ENCODE peak calls at places on chromosomes 12 and 14, in six cellular contexts. Z, H, S, K, O and A are unnamed samples.

GRCh38 chr12:6866920-6867406 is 368 bp upstream of the TPI1 start:
- DNase-seq in S (no peak), Z (no peak), K (no peak), O (no peak), H (no peak), A (no peak)

GRCh38 chr14:61609885-61610284 is 85.4 kb upstream of the HIF1A start:
- DNase-seq in S (no peak), K (no peak), H (no peak), O (no peak), Z (no peak), A (no peak)

GRCh38 chr12:57112492-57113294 is 1.5 kb upstream of the STAT6 start:
- DNase-seq in S (no peak), K (no peak), H (no peak), Z (no peak), O (peak), A (no peak)

GRCh38 chr12:59182660-59183455 is 262.6 kb upstream of the LRIG3 start:
- DNase-seq in S (no peak), O (no peak), H (no peak), Z (no peak), K (no peak), A (no peak)

GRCh38 chr12:46383654-46384450 is 11.3 kb upstream of the SLC38A2 start:
- DNase-seq in Z (peak), O (peak), K (peak), H (peak), S (peak), A (peak)

GRCh38 chr12:120879102-120879501 is 25.1 kb downstream of the SPPL3 start:
- DNase-seq in S (peak), Z (no peak), O (no peak), H (no peak), K (no peak), A (no peak)

GRCh38 chr14:104119700-104120251 is 18.6 kb upstream of the KIF26A start:
- DNase-seq in K (no peak), H (no peak), Z (no peak), S (no peak), O (peak), A (no peak)

GRCh38 chr12:50979369-50980052 is 27.2 kb downstream of the HIGD1C start:
- DNase-seq in Z (no peak), S (no peak), H (no peak), O (peak), K (no peak), A (peak)

GRCh38 chr12:25249951-25250738 is 584 bp downstream of the KRAS start:
- DNase-seq in H (peak), K (peak), Z (peak), O (peak), S (peak), A (peak)

GRCh38 chr14:105162374-105162979 is 6.1 kb downstream of the JAG2 start:
- DNase-seq in H (no peak), K (no peak), O (no peak), S (no peak), Z (no peak), A (no peak)

GRCh38 chr14:74973003-74973614 is 17.7 kb upstream of the PGF start:
- DNase-seq in Z (no peak), K (peak), H (no peak), O (peak), S (no peak), A (peak)

GRCh38 chr14:105030836-105031396 is 10.0 kb upstream of the CDCA4 start:
- DNase-seq in Z (no peak), K (no peak), O (no peak), S (peak), H (no peak), A (no peak)

GRCh38 chr14:50040401-50040775 is 76.0 kb downstream of the VCPKMT start:
- DNase-seq in O (peak), K (peak), H (no peak), Z (peak), S (peak), A (peak)

GRCh38 chr12:112393328-112393727 is 11.1 kb upstream of the HECTD4 start:
- DNase-seq in O (no peak), Z (no peak), K (no peak), S (no peak), H (no peak), A (no peak)

GRCh38 chr12:114636723-114637480 is 47.1 kb downstream of the TBX3 start:
- DNase-seq in Z (no peak), S (peak), K (peak), H (no peak), O (no peak), A (no peak)

GRCh38 chr14:41022932-41023331 is 583.7 kb upstream of the LRFN5 start:
- DNase-seq in S (no peak), K (peak), H (no peak), Z (no peak), O (no peak), A (no peak)

GRCh38 chr12:45660330-45660729 is 69.2 kb upstream of the ARID2 start:
- DNase-seq in H (no peak), S (peak), O (no peak), Z (no peak), K (peak), A (no peak)

GRCh38 chr14:65783576-65783975 is 371.0 kb downstream of the FUT8 start:
- DNase-seq in O (no peak), Z (peak), S (no peak), K (no peak), H (no peak), A (no peak)

GRCh38 chr12:99436584-99436983 is 211.0 kb upstream of the GARIN6 start:
- DNase-seq in O (no peak), K (no peak), Z (no peak), S (no peak), H (no peak), A (no peak)

GRCh38 chr12:49537231-49537708 is 1.6 kb upstream of the KCNH3 start:
- DNase-seq in Z (no peak), S (no peak), O (no peak), K (no peak), H (no peak), A (no peak)

GRCh38 chr12:6772331-6772695 is at the start of gene LAG3:
- DNase-seq in K (no peak), Z (no peak), H (no peak), S (no peak), O (peak), A (peak)

GRCh38 chr12:9065607-9065856 is 50.2 kb downstream of the A2M start:
- DNase-seq in H (no peak), Z (no peak), S (no peak), O (no peak), K (no peak), A (no peak)

GRCh38 chr14:104512061-104512460 is 67.5 kb upstream of the C14orf180 start:
- DNase-seq in S (no peak), K (no peak), Z (no peak), O (no peak), H (no peak), A (no peak)

GRCh38 chr12:67517181-67517887 is 131.2 kb upstream of the DYRK2 start:
- DNase-seq in S (no peak), O (no peak), Z (peak), H (no peak), K (no peak), A (no peak)

GRCh38 chr14:70208380-70208779 is 19.6 kb upstream of the SLC8A3 start:
- DNase-seq in K (no peak), O (no peak), Z (no peak), S (no peak), H (no peak), A (no peak)

GRCh38 chr12:93098077-93098476 is 169.0 kb upstream of the EEA1 start:
- DNase-seq in S (peak), H (peak), O (peak), Z (peak), K (peak), A (peak)

GRCh38 chr14:76957224-76957881 is 71.2 kb downstream of the IRF2BPL start:
- DNase-seq in K (peak), Z (no peak), H (no peak), O (peak), S (peak), A (peak)

GRCh38 chr12:19704966-19705365 is 265.7 kb downstream of the AEBP2 start:
- DNase-seq in O (no peak), K (no peak), Z (no peak), H (no peak), S (no peak), A (no peak)

GRCh38 chr12:10301103-10301502 is 6.6 kb upstream of the KLRD1 start:
- DNase-seq in S (no peak), O (peak), K (no peak), Z (no peak), H (no peak), A (no peak)